ENCODE peak calls at places on chromosomes 1 and 21, in four cellular contexts. Y is OCI-LY7, U is foreskin fibroblast, L is BE2C. W is an unnamed sample.

GRCh38 chr1:12166834-12167492 is at the start of gene TNFRSF1B:
- DNase-seq in Y (no peak), U (no peak), L (peak), W (peak)

GRCh38 chr1:1629430-1630190 is 2.4 kb upstream of the MMP23B start:
- DNase-seq in Y (peak), U (no peak), L (peak), W (no peak)

GRCh38 chr1:158810311-158810710 is 20.8 kb upstream of the MNDA start:
- DNase-seq in Y (no peak), U (no peak), L (no peak), W (no peak)

GRCh38 chr1:109626682-109627408 is 7.2 kb downstream of the AMPD2 start:
- DNase-seq in Y (no peak), U (no peak), L (no peak), W (no peak)

GRCh38 chr1:223700942-223701637 is 11.2 kb upstream of the CAPN2 start:
- DNase-seq in Y (no peak), U (peak), L (no peak), W (peak)

GRCh38 chr1:2953688-2954285 is 67.5 kb upstream of the ACTRT2 start:
- DNase-seq in Y (peak), U (no peak), L (no peak), W (no peak)

GRCh38 chr1:86441581-86441980 is 17.6 kb downstream of the CLCA2 start:
- DNase-seq in Y (no peak), U (no peak), L (no peak), W (no peak)

GRCh38 chr1:195733826-195734225 is 874.4 kb downstream of the KCNT2 start:
- DNase-seq in Y (peak), U (no peak), L (peak), W (peak)

GRCh38 chr1:32286763-32287162 is 5.1 kb upstream of the HDAC1 start:
- DNase-seq in Y (no peak), U (no peak), L (no peak), W (no peak)

GRCh38 chr1:45979074-45979777 is 153.2 kb downstream of the PIK3R3 start:
- DNase-seq in Y (no peak), U (peak), L (no peak), W (no peak)

GRCh38 chr1:44924835-44925464 is 61.4 kb downstream of the EIF2B3 start:
- DNase-seq in Y (peak), U (peak), L (no peak), W (no peak)

GRCh38 chr1:34500451-34500850 is 254.4 kb upstream of the GJB5 start:
- DNase-seq in Y (no peak), U (no peak), L (no peak), W (peak)

GRCh38 chr1:7784492-7785071 is 491 bp downstream of the PER3 start:
- DNase-seq in Y (no peak), U (no peak), L (no peak), W (no peak)

GRCh38 chr1:230750576-230750975 is 3.4 kb downstream of the CAPN9 start:
- DNase-seq in Y (no peak), U (no peak), L (no peak), W (no peak)

GRCh38 chr1:197103295-197103694 is 36.2 kb upstream of the F13B start:
- DNase-seq in Y (no peak), U (peak), L (no peak), W (no peak)

GRCh38 chr1:154481058-154481457 is 21.0 kb upstream of the TDRD10 start:
- DNase-seq in Y (no peak), U (no peak), L (no peak), W (no peak)

GRCh38 chr1:196445775-196446174 is 162.5 kb downstream of the KCNT2 start:
- DNase-seq in Y (no peak), U (no peak), L (no peak), W (no peak)

GRCh38 chr1:195428927-195429326 is 1179.3 kb downstream of the KCNT2 start:
- DNase-seq in Y (no peak), U (no peak), L (no peak), W (no peak)

GRCh38 chr1:67134692-67135091 is at the start of gene C1orf141:
- DNase-seq in Y (no peak), U (no peak), L (no peak), W (peak)

GRCh38 chr1:202207292-202207691 is 13.7 kb downstream of the LGR6 start:
- DNase-seq in Y (no peak), U (peak), L (peak), W (no peak)

GRCh38 chr1:6473974-6474814 is 8.2 kb upstream of the TNFRSF25 start:
- DNase-seq in Y (no peak), U (no peak), L (no peak), W (no peak)

GRCh38 chr1:1370771-1371300 is 4.2 kb downstream of the AURKAIP1 start:
- DNase-seq in Y (no peak), U (no peak), L (no peak), W (no peak)

GRCh38 chr1:54542962-54543539 is 5.0 kb upstream of the ACOT11 start:
- DNase-seq in Y (no peak), U (peak), L (no peak), W (no peak)

GRCh38 chr21:29163381-29164115 is 33.1 kb downstream of the MAP3K7CL start:
- DNase-seq in Y (no peak), U (no peak), L (no peak), W (no peak)

GRCh38 chr1:56803561-56804156 is 15.5 kb downstream of the FYB2 start:
- DNase-seq in Y (peak), U (no peak), L (peak), W (peak)

GRCh38 chr21:29187939-29188338 is 57.5 kb downstream of the MAP3K7CL start:
- DNase-seq in Y (no peak), U (peak), L (no peak), W (no peak)

GRCh38 chr1:150178543-150178942 is 28.8 kb downstream of the PLEKHO1 start:
- DNase-seq in Y (no peak), U (no peak), L (no peak), W (no peak)

GRCh38 chr1:163331116-163331515 is 9.4 kb downstream of the NUF2 start:
- DNase-seq in Y (no peak), U (no peak), L (no peak), W (no peak)

GRCh38 chr1:55640708-55641473 is 425.7 kb upstream of the USP24 start:
- DNase-seq in Y (no peak), U (peak), L (peak), W (no peak)

DNA sequence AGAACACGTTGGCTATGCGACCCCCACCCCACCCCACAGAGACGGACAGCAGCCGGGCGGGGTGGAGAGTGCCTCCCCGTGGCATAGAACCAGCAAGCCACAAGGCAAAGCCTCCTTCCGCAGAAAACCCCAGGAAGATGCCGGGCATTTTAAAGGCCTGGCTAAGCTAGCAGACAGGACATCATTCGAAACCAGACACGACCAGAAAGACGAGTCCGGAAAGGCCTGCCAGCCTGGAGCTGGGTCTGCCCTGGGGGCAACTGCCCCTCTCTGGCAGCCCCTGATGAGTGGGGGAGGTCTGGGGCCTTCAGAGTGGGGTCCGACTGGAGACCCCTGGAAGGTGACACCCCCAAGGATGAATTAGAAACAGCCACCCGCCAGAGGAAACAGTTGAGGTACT is 8.5 kb downstream of the FTCD start:
- DNase-seq in Y (no peak), U (no peak), L (peak), W (peak)
- TF ChIP-seq CTCF in Y (no peak), U (no peak), L (no peak), W (no peak)

GRCh38 chr1:209030454-209031167 is 552.9 kb upstream of the CAMK1G start:
- DNase-seq in Y (no peak), U (no peak), L (no peak), W (no peak)
- TF ChIP-seq CTCF in Y (no peak), U (no peak), L (no peak), W (no peak)

GRCh38 chr1:13788795-13789194 is 88.8 kb downstream of the PRDM2 start:
- DNase-seq in Y (no peak), U (no peak), L (no peak), W (no peak)
- TF ChIP-seq CTCF in Y (peak), U (no peak), L (no peak), W (no peak)

DNA sequence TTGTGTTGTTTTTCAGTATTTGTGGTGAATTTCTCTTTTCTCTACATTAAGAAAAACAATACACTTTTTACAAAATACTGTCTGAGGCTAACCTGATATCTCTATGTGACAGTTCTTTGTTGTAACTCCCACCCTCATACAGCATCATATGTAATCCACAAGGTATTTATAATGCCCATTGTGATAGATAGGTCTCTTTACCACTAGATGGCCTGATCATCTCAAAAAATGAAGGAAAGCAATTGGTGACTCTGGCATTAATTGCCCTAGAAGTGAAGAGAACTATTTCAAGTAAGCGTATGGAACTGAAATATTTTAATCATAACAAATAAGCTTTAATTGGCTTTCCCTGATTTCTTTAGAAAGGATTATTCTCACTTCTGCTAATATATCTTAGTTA is 36.2 kb upstream of the HFM1 start:
- DNase-seq in Y (peak), U (no peak), L (no peak), W (no peak)
- TF ChIP-seq CTCF in Y (peak), U (peak), L (peak), W (no peak)

GRCh38 chr1:213192026-213192425 is 141.0 kb downstream of the RPS6KC1 start:
- DNase-seq in Y (no peak), U (no peak), L (no peak), W (no peak)

DNA sequence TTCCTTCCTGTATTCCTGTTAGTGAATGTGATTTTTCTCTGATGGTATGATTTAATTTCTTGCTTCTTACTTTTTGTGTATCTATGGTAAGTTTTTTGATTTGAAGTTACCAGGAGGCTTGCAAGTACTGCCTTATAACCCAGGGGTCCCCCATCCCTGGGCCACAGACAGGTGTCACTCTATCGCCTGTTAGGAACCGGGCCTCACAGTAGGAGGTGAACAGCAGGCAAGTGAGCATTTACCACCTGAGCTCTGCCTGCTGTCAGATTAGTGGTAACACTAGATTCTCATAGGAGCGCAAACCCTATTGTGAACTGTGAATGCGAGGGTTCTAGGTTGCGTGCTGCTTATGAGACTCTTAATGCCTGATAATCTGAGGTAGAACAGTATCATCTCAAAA is 143.3 kb downstream of the RPS6KC1 start:
- DNase-seq in Y (no peak), U (no peak), L (no peak), W (no peak)
- TF ChIP-seq CTCF in Y (no peak), U (no peak), L (no peak), W (no peak)

DNA sequence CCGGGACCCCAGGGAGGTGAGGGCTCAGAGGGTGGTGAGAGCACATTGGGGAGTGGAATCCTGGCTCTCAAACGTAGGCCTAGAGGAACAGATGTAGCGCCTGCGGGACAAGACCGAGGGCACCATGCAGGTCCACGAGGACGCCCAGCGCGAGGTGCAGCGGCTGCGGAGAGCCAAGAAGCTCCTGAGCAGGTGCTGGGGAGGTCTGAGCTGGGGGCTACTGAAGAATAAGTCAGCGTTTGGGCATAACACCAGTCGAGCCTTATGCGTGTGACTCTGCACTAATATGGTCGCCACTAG is 2.6 kb upstream of the NBPF3 start:
- DNase-seq in Y (no peak), U (no peak), L (no peak), W (no peak)
- TF ChIP-seq CTCF in Y (no peak), U (no peak), L (no peak), W (no peak)

GRCh38 chr1:113836534-113836933 is 24.3 kb upstream of the RSBN1 start:
- DNase-seq in Y (no peak), U (no peak), L (no peak), W (no peak)

GRCh38 chr1:113830039-113830438 is 17.8 kb upstream of the RSBN1 start:
- DNase-seq in Y (no peak), U (peak), L (no peak), W (no peak)

GRCh38 chr1:113834716-113835115 is 22.4 kb upstream of the RSBN1 start:
- DNase-seq in Y (no peak), U (no peak), L (no peak), W (no peak)

GRCh38 chr1:113835686-113836290 is 23.5 kb upstream of the RSBN1 start:
- DNase-seq in Y (peak), U (peak), L (peak), W (no peak)
- TF ChIP-seq CTCF in Y (peak), U (peak), L (peak), W (peak)

W was measured in nephron progenitor cell.